ENCODE peak calls at places on chromosomes 11 and 22, in nine cellular contexts. F is GM23338, A is mammary epithelial cell, G is fibroblast of lung, T is GM23248, H is MM.1S, S is PC-3, Q is neural progenitor cell, M is DND-41. E is an unnamed sample.

GRCh38 chr11:45030778-45031177 is 80.1 kb upstream of the TP53I11 start:
- DNase-seq in F (no peak), A (no peak), G (no peak), T (no peak), H (no peak), S (no peak), Q (no peak), M (no peak), E (no peak)

GRCh38 chr11:73801136-73801535 is 13.5 kb downstream of the MRPL48 start:
- DNase-seq in F (no peak), A (no peak), G (no peak), T (no peak), H (no peak), S (no peak), Q (no peak), M (no peak), E (no peak)

GRCh38 chr11:57222239-57222638 is 14.8 kb downstream of the APLNR start:
- DNase-seq in F (no peak), A (no peak), G (no peak), T (no peak), H (no peak), S (no peak), Q (no peak), M (no peak), E (peak)

GRCh38 chr22:39677967-39678366 is 107.4 kb downstream of the CACNA1I start:
- DNase-seq in F (no peak), A (no peak), G (no peak), T (no peak), H (no peak), S (no peak), Q (no peak), M (no peak), E (no peak)

GRCh38 chr11:106644824-106645223 is 373.5 kb downstream of the GUCY1A2 start:
- DNase-seq in F (no peak), A (peak), G (peak), T (peak), H (peak), S (peak), Q (no peak), M (no peak), E (peak)

GRCh38 chr11:131447898-131448297 is 77.5 kb downstream of the NTM start:
- DNase-seq in F (no peak), A (no peak), G (no peak), T (no peak), H (no peak), S (no peak), Q (no peak), M (no peak), E (no peak)

GRCh38 chr11:24716403-24716802 is 219.6 kb downstream of the LUZP2 start:
- DNase-seq in F (no peak), A (no peak), G (no peak), T (no peak), H (no peak), S (no peak), Q (no peak), M (no peak), E (no peak)

GRCh38 chr22:37492428-37493344 is 6.5 kb upstream of the MFNG start:
- DNase-seq in F (peak), A (peak), G (peak), T (peak), H (peak), S (peak), Q (peak), M (peak), E (peak)

GRCh38 chr11:1368216-1368615 is 21.5 kb upstream of the BRSK2 start:
- DNase-seq in F (no peak), A (no peak), G (no peak), T (no peak), H (no peak), S (no peak), Q (no peak), M (no peak), E (no peak)

GRCh38 chr11:98059488-98059887 is 961.3 kb upstream of the CNTN5 start:
- DNase-seq in F (no peak), A (no peak), G (no peak), T (no peak), H (no peak), S (no peak), Q (no peak), M (no peak), E (no peak)

GRCh38 chr11:13221722-13222121 is 55.9 kb upstream of the BMAL1 start:
- DNase-seq in F (no peak), A (no peak), G (no peak), T (no peak), H (no peak), S (no peak), Q (peak), M (no peak), E (peak)
- TF ChIP-seq EZH2 in F (no peak), A (no peak), G (no peak), T (no peak), H (no peak), S (no peak), Q (no peak), M (no peak), E (no peak)

DNA sequence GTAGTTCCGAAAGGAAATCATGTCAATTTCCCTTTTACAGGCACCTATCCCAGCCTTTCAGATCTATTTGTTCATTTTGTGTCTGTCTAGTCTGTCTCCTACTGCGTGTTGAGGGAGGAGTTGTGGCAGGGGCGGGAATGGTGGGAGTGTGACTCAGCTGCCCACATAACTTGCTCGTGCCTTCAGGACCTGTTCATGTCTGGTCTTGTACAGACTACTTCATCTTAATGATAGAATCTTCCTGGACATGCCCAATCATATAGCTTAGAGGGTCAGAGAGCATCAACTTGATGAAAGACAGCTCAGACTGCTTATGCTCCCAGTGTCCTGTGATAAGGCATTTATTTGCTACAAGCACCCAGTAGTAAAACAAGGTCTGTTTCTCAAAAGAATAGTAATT is 61.0 kb upstream of the BIRC3 start:
- DNase-seq in F (no peak), A (peak), G (peak), T (peak), H (no peak), S (peak), Q (no peak), M (no peak), E (peak)
- H2AFZ ChIP-seq in F (no peak), A (peak), G (no peak), T (peak), H (no peak), S (peak), Q (no peak), M (no peak), E (peak)

GRCh38 chr11:32436751-32437405 is 1.5 kb upstream of the WT1 start:
- DNase-seq in F (peak), A (no peak), G (no peak), T (no peak), H (no peak), S (no peak), Q (peak), M (no peak), E (no peak)
- TF ChIP-seq EZH2 in F (peak), A (no peak), G (no peak), T (peak), H (no peak), S (no peak), Q (no peak), M (no peak), E (peak)

DNA sequence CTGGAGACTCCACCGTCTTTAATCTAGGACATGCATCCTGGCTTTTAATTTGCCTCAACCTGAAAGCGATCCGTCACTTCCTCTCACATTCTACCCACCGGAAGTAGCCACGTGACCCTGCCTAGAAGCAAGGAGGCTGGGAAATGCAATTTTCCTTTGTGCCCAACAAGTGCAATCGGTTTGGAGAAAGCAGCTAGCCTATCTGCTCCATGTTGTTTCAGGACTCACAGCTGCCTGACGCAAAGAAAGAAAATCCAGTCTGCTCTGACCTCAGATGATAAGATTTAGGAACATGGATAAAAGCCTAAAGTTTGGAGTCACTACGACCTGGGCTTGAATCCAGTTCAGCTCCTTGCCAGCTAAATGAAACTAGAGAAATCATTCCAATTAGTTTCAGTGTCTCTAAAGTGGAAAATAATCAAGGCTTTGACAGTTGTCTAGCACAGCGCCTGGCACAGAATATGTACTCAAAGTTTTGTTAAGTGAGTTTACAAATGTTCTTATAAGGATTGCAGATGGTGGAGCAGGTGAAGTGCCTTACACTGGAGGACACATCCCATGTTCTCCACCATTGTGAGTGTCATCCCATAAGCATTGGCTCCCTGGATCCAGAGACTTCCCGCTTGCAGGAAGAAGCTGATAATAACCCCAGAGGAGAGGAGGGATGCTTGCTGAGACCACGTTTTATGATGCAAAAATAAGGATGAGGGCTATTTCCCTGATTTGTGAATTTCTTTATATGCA is 553.7 kb downstream of the MN1 start:
- DNase-seq in F (peak), A (no peak), G (peak), T (peak), H (no peak), S (no peak), Q (no peak), M (peak), E (peak)
- H2AFZ ChIP-seq in F (peak), A (no peak), G (no peak), T (peak), H (no peak), S (no peak), Q (peak), M (no peak), E (peak)

GRCh38 chr11:70078796-70079616 is 889 bp downstream of the ANO1 start:
- DNase-seq in F (peak), A (no peak), G (no peak), T (no peak), H (no peak), S (peak), Q (peak), M (no peak), E (no peak)
- TF ChIP-seq EZH2 in F (no peak), A (no peak), G (peak), T (no peak), H (no peak), S (no peak), Q (peak), M (no peak), E (peak)

GRCh38 chr11:113198907-113199660 is 115.3 kb upstream of the TTC12 start:
- DNase-seq in F (no peak), A (no peak), G (peak), T (no peak), H (no peak), S (peak), Q (no peak), M (no peak), E (no peak)

GRCh38 chr11:113203332-113203731 is 111.1 kb upstream of the TTC12 start:
- DNase-seq in F (no peak), A (no peak), G (no peak), T (no peak), H (no peak), S (no peak), Q (no peak), M (no peak), E (no peak)

GRCh38 chr11:113202431-113202830 is 112.0 kb upstream of the TTC12 start:
- DNase-seq in F (no peak), A (peak), G (no peak), T (peak), H (no peak), S (peak), Q (no peak), M (no peak), E (no peak)

GRCh38 chr11:113204280-113204679 is 110.1 kb upstream of the TTC12 start:
- DNase-seq in F (no peak), A (no peak), G (no peak), T (no peak), H (no peak), S (peak), Q (no peak), M (no peak), E (no peak)

DNA sequence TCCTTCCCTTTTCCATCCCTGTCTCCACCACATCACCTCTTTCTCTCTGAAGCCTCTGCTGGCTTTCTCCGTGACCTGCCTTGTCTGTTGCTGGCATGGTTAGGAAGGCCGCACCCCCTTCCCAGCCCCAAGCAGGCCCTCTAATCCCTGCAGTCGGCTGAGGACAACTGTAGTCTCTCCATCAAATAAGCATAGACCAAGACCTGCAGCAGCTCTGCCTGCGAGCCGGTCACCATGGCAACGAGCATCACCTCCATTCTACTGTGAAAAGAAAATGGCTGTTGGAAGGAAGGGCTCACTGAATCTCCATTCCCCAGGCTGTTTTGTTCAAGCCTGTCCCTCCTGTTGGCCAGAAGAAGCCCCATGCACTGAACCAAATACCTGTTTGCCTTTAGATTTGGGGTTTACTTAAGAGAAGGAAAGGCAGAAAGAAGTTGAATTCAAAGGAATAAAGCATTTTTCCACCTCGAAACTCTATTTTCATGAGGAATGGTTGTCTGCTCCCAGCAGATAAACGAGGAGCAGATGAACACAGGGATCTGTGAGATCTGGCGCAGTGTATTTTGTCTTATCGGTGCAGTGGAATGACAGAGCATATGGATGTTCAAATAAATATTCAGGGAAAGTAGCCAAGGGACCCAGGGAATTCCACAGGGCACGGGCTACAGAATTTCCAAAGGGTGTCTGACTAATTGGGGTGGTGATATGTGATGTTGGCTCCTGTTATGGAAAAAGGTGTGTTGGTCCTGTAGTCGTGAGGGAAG is 113.1 kb upstream of the TTC12 start:
- DNase-seq in F (peak), A (no peak), G (no peak), T (no peak), H (no peak), S (no peak), Q (peak), M (no peak), E (no peak)
- H2AFZ ChIP-seq in F (no peak), A (no peak), G (no peak), T (no peak), H (no peak), S (no peak), Q (no peak), M (no peak), E (no peak)

GRCh38 chr11:17719028-17719939 is at the start of gene MYOD1:
- DNase-seq in F (peak), A (no peak), G (no peak), T (peak), H (no peak), S (no peak), Q (peak), M (no peak), E (peak)
- TF ChIP-seq EZH2 in F (peak), A (peak), G (no peak), T (no peak), H (no peak), S (no peak), Q (peak), M (no peak), E (no peak)

GRCh38 chr22:22579869-22580604 is 21.0 kb upstream of the PRAME start:
- DNase-seq in F (no peak), A (no peak), G (no peak), T (no peak), H (no peak), S (no peak), Q (no peak), M (no peak), E (no peak)
- H2AFZ ChIP-seq in F (no peak), A (no peak), G (no peak), T (no peak), H (no peak), S (no peak), Q (no peak), M (no peak), E (no peak)

DNA sequence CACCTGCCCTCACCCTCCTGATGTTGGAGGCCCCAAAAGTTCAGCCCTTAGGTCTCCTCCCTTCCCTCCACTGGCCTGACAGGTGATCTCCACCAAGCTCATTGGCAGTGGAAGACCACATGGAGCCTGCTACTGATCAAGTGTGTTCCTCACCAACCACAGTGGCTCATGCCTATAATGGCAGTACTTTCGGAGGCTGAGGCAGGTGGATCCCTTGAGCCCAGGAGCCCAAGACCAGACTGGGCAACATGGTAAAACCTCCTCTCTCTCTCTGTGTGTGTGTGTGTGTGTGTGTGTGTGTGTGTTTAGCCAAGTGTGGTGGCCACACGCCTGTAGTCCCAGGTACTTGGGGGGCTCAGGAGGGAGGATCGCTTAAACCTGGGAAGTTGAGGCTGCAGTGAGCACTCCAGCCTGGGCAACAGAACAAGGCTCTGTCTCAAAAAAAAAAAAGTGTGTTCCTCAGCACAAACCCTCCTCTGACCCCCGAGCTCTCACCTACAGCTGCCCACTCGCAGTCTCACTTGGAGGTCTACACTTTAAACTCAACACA is 4.3 kb upstream of the YPEL1 start:
- DNase-seq in F (no peak), A (no peak), G (no peak), T (no peak), H (no peak), S (no peak), Q (no peak), M (no peak), E (no peak)
- TF ChIP-seq EZH2 in F (no peak), A (no peak), G (no peak), T (no peak), H (no peak), S (no peak), Q (no peak), M (no peak), E (no peak)

GRCh38 chr11:11993814-11994213 is 14.6 kb downstream of the DKK3 start:
- DNase-seq in F (no peak), A (peak), G (peak), T (peak), H (no peak), S (peak), Q (peak), M (no peak), E (peak)
- H2AFZ ChIP-seq in F (no peak), A (no peak), G (no peak), T (peak), H (no peak), S (peak), Q (no peak), M (no peak), E (peak)